ENCODE peak calls at places on chromosome 6, in nine cellular contexts. S is Ammon's horn; P is NCI-H748 treated with DMSO at 0.1 percent for 48 hours; I is foreskin fibroblast; X is brain microvascular endothelial cell; F is neuronal stem cell; E is activated T-cell treated with anti-CD3 and anti-CD28 coated beads for 24 hours; J is GM23338; O is stimulated activated CD8-positive, alpha-beta memory T cell treated with anti-CD3 and anti-CD28 coated beads, Interleukin-2, amount 100 ng/mL, for 1 hour. C is an unnamed sample.

GRCh38 chr6:166757226-166758135 is 130.4 kb upstream of the RPS6KA2 start:
- DNase-seq in X (peak), J (no peak), P (no peak), F (no peak), O (no peak), E (no peak), I (peak), S (no peak), C (peak)

GRCh38 chr6:162533009-162533400 is 194.6 kb downstream of the PRKN start:
- DNase-seq in F (no peak), E (no peak), J (no peak), O (no peak), P (peak), S (no peak), I (no peak), X (no peak), C (no peak)

GRCh38 chr6:34586327-34587040 is 30.4 kb upstream of the SPDEF start:
- DNase-seq in O (no peak), S (no peak), X (no peak), E (no peak), J (no peak), I (no peak), P (no peak), F (no peak), C (no peak)

GRCh38 chr6:66199146-66199545 is 492.1 kb upstream of the EYS start:
- DNase-seq in O (no peak), J (no peak), F (no peak), I (peak), X (no peak), P (no peak), E (no peak), S (no peak), C (no peak)

GRCh38 chr6:151075943-151076555 is 163.7 kb upstream of the AKAP12 start:
- DNase-seq in I (no peak), O (no peak), P (no peak), E (no peak), S (no peak), F (no peak), J (no peak), X (no peak), C (peak)

GRCh38 chr6:132412656-132413500 is 11.6 kb upstream of the MOXD1 start:
- DNase-seq in O (no peak), S (no peak), F (no peak), J (no peak), E (no peak), X (peak), P (no peak), I (peak), C (no peak)

GRCh38 chr6:142372348-142372747 is 70.5 kb downstream of the ADGRG6 start:
- DNase-seq in S (no peak), P (no peak), J (no peak), O (no peak), I (no peak), E (no peak), X (peak), F (no peak), C (peak)

GRCh38 chr6:12223383-12223782 is 66.8 kb upstream of the EDN1 start:
- DNase-seq in P (no peak), E (no peak), F (no peak), J (no peak), S (no peak), I (no peak), O (no peak), X (no peak), C (no peak)